ENCODE peak calls at places on chromosomes 13 and 19, in nine cellular contexts. Y is stomach, Z is transverse colon, K is ovary, B is A549, V is SK-N-SH, X is K562, I is esophagus muscularis mucosa, Q is GM12878. A is an unnamed sample.

GRCh38 chr13:101919541-101920306 is 467.2 kb downstream of the ITGBL1 start:
- DNase-seq in K (no peak), Y (no peak), V (peak), Z (no peak), Q (no peak), X (no peak), B (no peak), I (no peak), A (no peak)

GRCh38 chr19:7983995-7984837 is 21.2 kb downstream of the ELAVL1 start:
- DNase-seq in V (no peak), I (no peak), B (no peak), K (no peak), Q (no peak), Z (no peak), X (no peak), Y (no peak), A (no peak)

GRCh38 chr13:48251616-48252081 is 18.6 kb downstream of the ITM2B start:
- DNase-seq in Y (no peak), I (no peak), Z (no peak), Q (no peak), V (no peak), B (no peak), K (no peak), X (no peak), A (no peak)

GRCh38 chr13:39415403-39415802 is 187.6 kb downstream of the LHFPL6 start:
- DNase-seq in Z (no peak), Y (no peak), X (no peak), Q (no peak), K (peak), I (no peak), B (peak), V (peak), A (no peak)

GRCh38 chr13:113297370-113297871 is 382 bp downstream of the LAMP1 start:
- DNase-seq in Q (no peak), B (no peak), Y (no peak), I (no peak), K (no peak), V (no peak), Z (peak), X (peak), A (no peak)

GRCh38 chr19:5832527-5833216 is 6.8 kb downstream of the FUT6 start:
- DNase-seq in B (no peak), Q (no peak), I (no peak), Z (no peak), V (peak), Y (no peak), X (no peak), K (no peak), A (no peak)

GRCh38 chr13:51906581-51906980 is 44.8 kb downstream of the CCDC70 start:
- DNase-seq in K (peak), Q (no peak), Y (peak), V (peak), X (no peak), Z (peak), B (no peak), I (no peak), A (no peak)

GRCh38 chr13:75637101-75637774 is 1.1 kb downstream of the LMO7 start:
- DNase-seq in X (no peak), V (peak), Z (no peak), B (no peak), I (no peak), K (no peak), Q (no peak), Y (no peak), A (no peak)

GRCh38 chr13:99208845-99209527 is 8.3 kb downstream of the UBAC2 start:
- DNase-seq in X (no peak), I (peak), B (no peak), Y (no peak), Q (no peak), V (no peak), Z (no peak), K (no peak), A (no peak)

GRCh38 chr13:63517376-63517775 is 2101.7 kb upstream of the PCDH20 start:
- DNase-seq in X (no peak), Y (no peak), Z (no peak), Q (no peak), B (no peak), I (no peak), V (no peak), K (no peak), A (no peak)

GRCh38 chr13:113646921-113647340 is 11.1 kb downstream of the ATP4B start:
- DNase-seq in Z (no peak), X (no peak), I (no peak), B (no peak), Q (no peak), Y (peak), V (no peak), K (peak), A (no peak)

GRCh38 chr19:17772172-17772571 is 20.9 kb downstream of the FCHO1 start:
- DNase-seq in K (no peak), B (peak), V (no peak), Y (no peak), X (no peak), Q (no peak), Z (no peak), I (no peak), A (no peak)

GRCh38 chr19:16268676-16269319 is 55.8 kb upstream of the KLF2 start:
- DNase-seq in K (no peak), Z (no peak), I (no peak), B (no peak), X (no peak), V (no peak), Q (no peak), Y (no peak), A (no peak)

GRCh38 chr13:93460005-93460404 is 233.4 kb downstream of the GPC6 start:
- DNase-seq in K (no peak), V (peak), I (no peak), B (no peak), X (no peak), Y (no peak), Z (no peak), Q (no peak), A (no peak)

GRCh38 chr19:5103061-5103701 is 134.3 kb downstream of the KDM4B start:
- DNase-seq in K (no peak), Z (no peak), Y (peak), Q (no peak), X (no peak), I (no peak), B (no peak), V (peak), A (peak)

GRCh38 chr13:100608906-100609305 is 20.3 kb upstream of the GGACT start:
- DNase-seq in Z (peak), K (no peak), Q (peak), B (no peak), X (peak), V (no peak), I (no peak), Y (no peak), A (no peak)

GRCh38 chr13:73138276-73138950 is 79.6 kb downstream of the KLF5 start:
- DNase-seq in B (peak), Y (peak), V (no peak), K (no peak), I (peak), Q (no peak), X (no peak), Z (no peak), A (peak)

GRCh38 chr19:19615086-19615485 is 3.4 kb downstream of the PBX4 start:
- DNase-seq in V (no peak), I (no peak), K (no peak), X (no peak), B (peak), Z (no peak), Q (no peak), Y (no peak), A (no peak)

GRCh38 chr19:53131732-53132131 is 978 bp downstream of the ZNF415 start:
- DNase-seq in I (no peak), Q (no peak), K (no peak), X (no peak), Y (no peak), V (peak), B (no peak), Z (no peak), A (no peak)

GRCh38 chr13:93169980-93170379 is 56.6 kb upstream of the GPC6 start:
- DNase-seq in Y (no peak), V (no peak), Z (no peak), X (no peak), Q (no peak), K (no peak), B (peak), I (no peak), A (no peak)

GRCh38 chr13:106513025-106513424 is 22.4 kb downstream of the EFNB2 start:
- DNase-seq in X (no peak), I (no peak), V (no peak), K (no peak), Q (no peak), Y (no peak), Z (no peak), B (no peak), A (no peak)

GRCh38 chr13:74021507-74021906 is 112.7 kb downstream of the KLF12 start:
- DNase-seq in K (no peak), V (no peak), B (no peak), Z (peak), I (no peak), Y (no peak), Q (no peak), X (no peak), A (no peak)

GRCh38 chr13:97574926-97575325 is 141.0 kb downstream of the RAP2A start:
- DNase-seq in Y (no peak), Z (peak), I (no peak), V (no peak), X (no peak), K (no peak), B (peak), Q (no peak), A (no peak)
- TF ChIP-seq EP300 in Y (no peak), Z (no peak), I (no peak), V (no peak), X (no peak), K (no peak), B (no peak), Q (no peak), A (no peak)

GRCh38 chr19:42529248-42529764 is 1.0 kb upstream of the CEACAM1 start:
- DNase-seq in B (peak), X (peak), K (peak), Q (no peak), I (no peak), Y (peak), V (peak), Z (peak), A (peak)

GRCh38 chr19:42524943-42525342 is 3.3 kb downstream of the CEACAM1 start:
- DNase-seq in Z (no peak), Y (no peak), Q (no peak), I (no peak), K (no peak), X (no peak), V (no peak), B (no peak), A (no peak)

GRCh38 chr19:42532881-42533280 is 4.6 kb upstream of the CEACAM1 start:
- DNase-seq in Z (no peak), B (no peak), V (no peak), X (no peak), Y (no peak), I (no peak), K (no peak), Q (no peak), A (no peak)

GRCh38 chr19:42531313-42531712 is 3.0 kb upstream of the CEACAM1 start:
- DNase-seq in B (no peak), V (no peak), Y (no peak), K (no peak), I (no peak), X (no peak), Q (no peak), Z (no peak), A (no peak)

DNA sequence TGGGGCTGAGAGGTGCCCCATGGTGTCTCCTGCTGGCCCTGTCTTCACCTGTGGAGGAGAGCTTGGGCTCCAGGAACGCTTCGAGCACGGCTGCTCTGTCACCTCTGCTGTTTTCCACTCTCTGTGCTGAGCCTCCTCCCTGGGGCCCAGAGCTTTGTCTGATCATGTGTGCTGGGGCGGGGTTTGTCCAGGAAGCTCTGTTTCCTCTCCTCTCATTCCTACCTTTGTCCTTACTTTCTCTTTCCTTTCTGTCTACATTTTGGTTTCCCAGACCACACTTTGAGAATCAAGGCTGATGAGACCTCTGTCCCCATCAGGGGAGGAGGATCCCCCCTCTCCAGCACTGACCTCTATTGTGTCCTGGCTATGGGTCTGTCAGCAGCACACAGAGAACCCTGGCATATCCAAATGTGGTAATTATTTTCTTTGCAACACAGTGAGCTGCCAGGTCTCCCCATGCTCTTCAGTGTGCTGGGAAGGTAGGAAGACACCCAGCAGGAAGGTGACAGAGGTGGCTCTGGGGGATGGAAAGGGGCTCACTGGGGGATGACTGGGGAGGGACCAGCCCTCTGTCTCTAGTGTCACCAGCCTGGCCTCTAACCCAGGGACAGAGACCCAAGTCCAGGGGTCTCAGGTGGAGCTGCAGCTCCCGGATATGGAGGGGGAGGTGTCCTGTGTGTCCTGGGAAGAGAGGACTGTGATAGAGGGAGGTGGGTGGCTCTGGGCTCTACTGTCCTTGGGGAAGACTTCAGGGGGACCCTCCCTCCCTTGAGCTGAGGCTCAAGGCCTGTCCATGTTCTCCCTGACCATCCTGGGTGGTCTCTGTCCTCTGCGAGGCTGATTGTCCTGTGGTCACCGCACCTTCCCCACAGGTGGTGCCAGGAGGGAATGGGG is at the start of gene CEACAM1:
- DNase-seq in B (no peak), Z (peak), K (no peak), I (no peak), V (no peak), X (no peak), Q (no peak), Y (peak), A (no peak)
- TF ChIP-seq EP300 in B (no peak), Z (no peak), K (no peak), I (no peak), V (no peak), X (no peak), Q (no peak), Y (no peak), A (no peak)

GRCh38 chr19:919157-920050 is 2.3 kb downstream of the KISS1R start:
- DNase-seq in Q (no peak), B (no peak), Y (no peak), Z (no peak), V (no peak), I (no peak), K (no peak), X (no peak), A (no peak)
- TF ChIP-seq EP300 in Q (no peak), B (no peak), Y (no peak), Z (no peak), V (no peak), I (no peak), K (no peak), X (no peak), A (no peak)

GRCh38 chr13:20287976-20288375 is 55.9 kb upstream of the GJB6 start:
- DNase-seq in V (no peak), Z (no peak), Y (no peak), B (no peak), X (no peak), Q (no peak), K (no peak), I (no peak), A (no peak)

GRCh38 chr13:20288561-20288960 is 56.4 kb upstream of the GJB6 start:
- DNase-seq in V (no peak), B (no peak), I (no peak), Z (no peak), X (no peak), Y (no peak), K (no peak), Q (no peak), A (no peak)

GRCh38 chr13:20291037-20291436 is 58.9 kb upstream of the GJB6 start:
- DNase-seq in Q (no peak), Z (peak), K (no peak), B (no peak), Y (no peak), V (no peak), X (no peak), I (no peak), A (no peak)

GRCh38 chr13:20285530-20285929 is 53.4 kb upstream of the GJB6 start:
- DNase-seq in B (no peak), Q (no peak), Y (no peak), K (no peak), Z (no peak), V (no peak), I (no peak), X (no peak), A (no peak)
- TF ChIP-seq EP300 in B (no peak), Q (no peak), Y (no peak), K (no peak), Z (no peak), V (no peak), I (no peak), X (no peak), A (no peak)

GRCh38 chr19:41698746-41699230 is 9.6 kb upstream of the CEACAM5 start:
- DNase-seq in X (no peak), K (no peak), V (no peak), Y (peak), B (peak), Z (peak), I (no peak), Q (peak), A (no peak)

GRCh38 chr19:41696402-41697197 is 8.5 kb upstream of the CEACAM7 start:
- DNase-seq in Y (peak), Q (no peak), Z (peak), I (no peak), V (no peak), K (no peak), B (no peak), X (no peak), A (no peak)

GRCh38 chr19:41695745-41696144 is 7.7 kb upstream of the CEACAM7 start:
- DNase-seq in B (no peak), V (no peak), I (no peak), K (no peak), X (no peak), Q (no peak), Z (peak), Y (no peak), A (no peak)

GRCh38 chr19:41699231-41699967 is 9.0 kb upstream of the CEACAM5 start:
- DNase-seq in V (no peak), K (no peak), Q (no peak), Z (peak), B (peak), I (peak), X (no peak), Y (peak), A (no peak)

DNA sequence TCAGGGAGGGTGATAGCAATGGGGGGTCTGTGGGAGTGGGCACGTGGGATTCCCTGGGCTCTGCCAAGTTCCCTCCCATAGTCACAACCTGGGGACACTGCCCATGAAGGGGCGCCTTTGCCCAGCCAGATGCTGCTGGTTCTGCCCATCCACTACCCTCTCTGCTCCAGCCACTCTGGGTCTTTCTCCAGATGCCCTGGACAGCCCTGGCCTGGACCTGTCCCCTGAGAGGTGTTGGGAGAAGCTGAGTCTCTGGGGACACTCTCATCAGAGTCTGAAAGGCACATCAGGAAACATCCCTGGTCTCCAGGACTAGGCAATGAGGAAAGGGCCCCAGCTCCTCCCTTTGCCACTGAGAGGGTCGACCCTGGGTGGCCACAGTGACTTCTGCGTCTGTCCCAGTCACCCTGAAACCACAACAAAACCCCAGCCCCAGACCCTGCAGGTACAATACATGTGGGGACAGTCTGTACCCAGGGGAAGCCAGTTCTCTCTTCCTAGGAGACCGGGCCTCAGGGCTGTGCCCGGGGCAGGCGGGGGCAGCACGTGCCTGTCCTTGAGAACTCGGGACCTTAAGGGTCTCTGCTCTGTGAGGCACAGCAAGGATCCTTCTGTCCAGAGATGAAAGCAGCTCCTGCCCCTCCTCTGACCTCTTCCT is 9.3 kb upstream of the CEACAM7 start:
- DNase-seq in X (no peak), K (no peak), Q (no peak), Y (peak), V (no peak), B (no peak), Z (peak), I (no peak), A (no peak)
- TF ChIP-seq EP300 in X (no peak), K (no peak), Q (no peak), Y (no peak), V (no peak), B (no peak), Z (no peak), I (no peak), A (no peak)